ENCODE peak calls at places on chromosome 16, in four cellular contexts. S is NCI-H345, J is ACHN, D is NCI-H1417. M is an unnamed sample.

GRCh38 chr16:14405611-14406537 is 224.2 kb downstream of the PARN start:
- DNase-seq in S (no peak), J (peak), D (no peak), M (no peak)

GRCh38 chr16:24689128-24689527 is 40.3 kb upstream of the TNRC6A start:
- DNase-seq in S (no peak), J (peak), D (no peak), M (peak)

GRCh38 chr16:65121870-65122723 is at the start of gene CDH11:
- DNase-seq in S (peak), J (no peak), D (no peak), M (peak)

GRCh38 chr16:86306811-86307517 is 203.4 kb upstream of the FOXF1 start:
- DNase-seq in S (no peak), J (no peak), D (no peak), M (no peak)

GRCh38 chr16:12546918-12547607 is 256.6 kb downstream of the CPPED1 start:
- DNase-seq in S (no peak), J (no peak), D (no peak), M (no peak)

GRCh38 chr16:50265260-50265659 is 1.1 kb upstream of the ADCY7 start:
- DNase-seq in S (peak), J (peak), D (no peak), M (peak)

GRCh38 chr16:88667496-88667895 is 4.6 kb upstream of the MVD start:
- DNase-seq in S (no peak), J (no peak), D (no peak), M (no peak)

GRCh38 chr16:89346869-89347268 is 129.4 kb downstream of the ZNF778 start:
- DNase-seq in S (no peak), J (no peak), D (no peak), M (no peak)

GRCh38 chr16:72924487-72924886 is 123.4 kb downstream of the ZFHX3 start:
- DNase-seq in S (no peak), J (no peak), D (no peak), M (no peak)

GRCh38 chr16:5326395-5326794 is 228.8 kb upstream of the EEF2KMT start:
- DNase-seq in S (no peak), J (no peak), D (no peak), M (no peak)

GRCh38 chr16:78034530-78034929 is 12.2 kb downstream of the CLEC3A start:
- DNase-seq in S (no peak), J (no peak), D (no peak), M (no peak)

GRCh38 chr16:11411059-11411550 is 65.8 kb downstream of the RMI2 start:
- DNase-seq in S (no peak), J (no peak), D (no peak), M (no peak)

GRCh38 chr16:30184430-30185140 is 1.2 kb downstream of the CORO1A start:
- DNase-seq in S (peak), J (no peak), D (peak), M (peak)

GRCh38 chr16:50309156-50309526 is 42.8 kb downstream of the ADCY7 start:
- DNase-seq in S (no peak), J (no peak), D (no peak), M (no peak)

GRCh38 chr16:87496101-87496801 is 3.4 kb upstream of the ZCCHC14 start:
- DNase-seq in S (no peak), J (no peak), D (no peak), M (no peak)

GRCh38 chr16:89749637-89750036 is 28.3 kb downstream of the ZNF276 start:
- DNase-seq in S (no peak), J (peak), D (no peak), M (no peak)

GRCh38 chr16:12837344-12837743 is 33.7 kb upstream of the CPPED1 start:
- DNase-seq in S (no peak), J (no peak), D (no peak), M (no peak)

GRCh38 chr16:89410794-89411309 is 79.5 kb downstream of the ANKRD11 start:
- DNase-seq in S (peak), J (no peak), D (no peak), M (peak)

GRCh38 chr16:8678068-8678927 is 3.9 kb downstream of the ABAT start:
- DNase-seq in S (no peak), J (no peak), D (no peak), M (peak)

GRCh38 chr16:88121886-88122580 is 170.8 kb downstream of the BANP start:
- DNase-seq in S (no peak), J (no peak), D (no peak), M (no peak)

GRCh38 chr16:13708361-13708760 is 211.6 kb upstream of the ERCC4 start:
- DNase-seq in S (no peak), J (no peak), D (no peak), M (no peak)

GRCh38 chr16:53785044-53785443 is 81.1 kb downstream of the FTO start:
- DNase-seq in S (no peak), J (no peak), D (no peak), M (no peak)

GRCh38 chr16:86396318-86396882 is 113.9 kb upstream of the FOXF1 start:
- DNase-seq in S (no peak), J (peak), D (no peak), M (no peak)